ENCODE peak calls at places on chromosomes 3 and 15, in four cellular contexts. X is heart left ventricle, G is K562, I is adrenal gland. U is an unnamed sample.
A peak's percentile ranks its signal among the peaks of the same experiment; 100 is the strongest.

GRCh38 chr15:68354923-68355322 is 77.0 kb downstream of the ITGA11 start:
- DNase-seq in I (no peak), G (no peak), X (no peak), U (no peak)

GRCh38 chr3:184459355-184459754 is 79.5 kb downstream of the CHRD start:
- DNase-seq in I (no peak), X (no peak), G (no peak), U (no peak)

GRCh38 chr15:77907824-77908751 is 169.4 kb downstream of the TBC1D2B start:
- DNase-seq in I (peak; percentile 81), X (no peak), G (peak; percentile 46), U (no peak)

GRCh38 chr15:77584201-77584600 is 48.5 kb downstream of the LINGO1 start:
- DNase-seq in I (no peak), G (peak; percentile 59), X (no peak), U (no peak)

GRCh38 chr3:29484633-29485032 is 203.8 kb downstream of the RBMS3 start:
- DNase-seq in I (no peak), G (no peak), X (no peak), U (no peak)

GRCh38 chr3:36907911-36908646 is 36.8 kb downstream of the TRANK1 start:
- DNase-seq in G (no peak), I (peak; percentile 66), X (peak; percentile 67), U (peak; percentile 50)

GRCh38 chr15:87033056-87033455 is 953.4 kb downstream of the AGBL1 start:
- DNase-seq in X (no peak), G (no peak), I (no peak), U (no peak)

GRCh38 chr15:37891754-37892368 is 42.6 kb upstream of the TMCO5A start:
- DNase-seq in G (peak; percentile 7), I (peak; percentile 31), X (no peak), U (no peak)

GRCh38 chr3:186098740-186099139 is 10.1 kb downstream of the ETV5 start:
- DNase-seq in X (no peak), G (no peak), I (no peak), U (no peak)

GRCh38 chr15:31278544-31279220 is 48.0 kb upstream of the KLF13 start:
- DNase-seq in G (no peak), I (peak; percentile 15), X (no peak), U (no peak)

GRCh38 chr3:83023050-83023449 is 1261.6 kb upstream of the GBE1 start:
- DNase-seq in G (no peak), X (no peak), I (no peak), U (no peak)

GRCh38 chr15:92801774-92802464 is 98.2 kb upstream of the CHD2 start:
- DNase-seq in X (peak; percentile 75), G (peak; percentile 47), I (peak; percentile 61), U (peak; percentile 45)

GRCh38 chr3:27556854-27557253 is 72.7 kb upstream of the SLC4A7 start:
- DNase-seq in X (no peak), G (no peak), I (no peak), U (no peak)

GRCh38 chr3:21524113-21524512 is 226.9 kb downstream of the ZNF385D start:
- DNase-seq in I (no peak), X (no peak), G (no peak), U (no peak)

GRCh38 chr3:123489400-123490004 is 40.6 kb upstream of the ADCY5 start:
- DNase-seq in G (peak; percentile 73), X (peak; percentile 82), I (peak; percentile 83), U (peak; percentile 88)

GRCh38 chr3:52615178-52615577 is 70.5 kb downstream of the PBRM1 start:
- DNase-seq in I (no peak), X (no peak), G (no peak), U (no peak)

GRCh38 chr3:167198949-167199348 is 181.1 kb downstream of the ZBBX start:
- DNase-seq in X (no peak), I (no peak), G (no peak), U (no peak)

GRCh38 chr15:62549345-62549970 is 384.4 kb upstream of the C2CD4B start:
- DNase-seq in G (peak; percentile 45), I (no peak), X (no peak), U (no peak)

DNA sequence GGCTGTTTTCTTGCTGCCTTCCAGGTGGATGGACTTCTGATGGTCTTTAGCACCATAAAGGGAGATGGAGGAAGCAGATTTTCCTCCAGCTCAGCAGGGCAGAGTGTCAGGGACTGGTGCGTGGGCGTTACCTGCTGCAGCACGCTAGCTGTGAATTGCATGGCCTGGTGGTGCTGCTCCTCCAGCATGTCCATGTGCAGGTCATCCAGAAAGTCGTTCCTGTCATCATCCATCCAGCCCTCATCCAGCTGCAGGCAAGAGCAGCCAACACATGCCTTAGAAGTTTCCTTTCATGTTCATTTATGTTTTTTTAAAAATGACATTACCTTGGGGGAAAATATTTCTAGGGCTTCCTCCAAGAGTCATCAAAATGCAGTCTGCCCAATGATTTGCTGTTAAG is 239.2 kb downstream of the PDZRN3 start:
- DNase-seq in G (no peak), I (no peak), X (no peak), U (no peak)
- H3K4me1 ChIP-seq in G (no peaks in the 10 kb centered on the region), I (no peaks in the 10 kb centered on the region), X (no peaks in the 10 kb centered on the region), U (no peaks in the 10 kb centered on the region)

GRCh38 chr3:150408232-150409124 is at the start of gene TSC22D2:
- DNase-seq in I (peak; percentile 92), G (peak; percentile 77), X (peak; percentile 98), U (peak; percentile 90)
- TF ChIP-seq POLR2A in I (peak; percentile 97), G (peak; percentile 96), X (peak; percentile 98), U (peak; percentile 98)

GRCh38 chr3:48445277-48445882 is 1.2 kb upstream of the ATRIP start:
- DNase-seq in I (no peak), X (no peak), G (no peak), U (no peak)
- H3K4me3 ChIP-seq in I (no peak overlapping the region), X (peak overlapping the region; percentile 89), G (peak overlapping the region; percentile 88), U (no peak overlapping the region)

GRCh38 chr3:56322862-56323261 is 145.4 kb downstream of the ERC2 start:
- DNase-seq in I (no peak), G (no peak), X (no peak), U (no peak)
- H3K4me1 ChIP-seq in I (no peaks in the 10 kb centered on the region), G (no peaks in the 10 kb centered on the region), X (peaks cover 13% of the 10 kb centered on the region), U (peaks cover 4% of the 10 kb centered on the region)

DNA sequence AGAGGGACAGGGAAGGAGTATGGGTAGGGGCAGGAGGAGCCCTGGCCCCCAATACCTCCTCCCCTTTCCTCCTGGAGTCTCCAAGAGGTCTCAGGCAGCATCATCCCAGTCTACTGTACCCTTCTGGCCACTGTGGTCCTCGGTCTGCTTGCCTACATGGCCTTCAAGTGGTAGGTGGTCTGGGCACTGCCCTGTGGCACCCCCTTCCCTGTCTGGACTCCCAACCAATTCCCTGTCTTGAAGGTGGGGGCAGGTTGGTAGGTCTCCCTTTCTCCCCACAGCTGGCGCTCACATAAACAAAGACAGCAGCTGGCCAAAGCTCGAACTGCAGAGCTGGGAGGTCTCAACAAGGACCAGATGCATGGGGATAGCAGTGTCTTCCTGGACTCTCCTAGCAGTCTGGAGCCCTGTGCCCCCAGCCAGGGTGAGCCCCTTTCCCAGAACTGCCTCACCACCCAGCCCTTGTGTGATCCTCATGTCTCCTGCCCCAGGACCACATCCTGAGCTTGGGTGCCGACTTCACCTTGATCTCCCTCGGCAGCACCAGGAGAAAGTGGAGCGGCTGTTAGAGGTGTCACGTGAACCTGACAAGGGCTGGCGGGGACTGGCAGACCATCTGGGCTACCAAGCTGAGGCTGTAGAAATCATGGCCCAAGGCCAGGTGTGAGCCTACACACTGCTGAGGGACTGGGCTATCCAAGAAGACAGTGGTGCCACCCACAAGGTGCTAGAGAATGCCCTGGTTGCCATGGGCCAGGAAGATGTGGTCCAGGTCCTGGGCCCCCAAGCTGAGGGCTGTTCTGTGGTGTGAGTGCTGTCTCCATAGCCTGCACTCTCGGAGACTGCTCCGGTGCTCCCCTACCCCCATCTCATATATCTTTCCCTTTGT is 33.1 kb downstream of the NBEAL2 start:
- DNase-seq in X (peak; percentile 61), G (no peak), I (peak; percentile 24), U (no peak)
- TF ChIP-seq POLR2A in X (no peak), G (no peak), I (no peak), U (no peak)

GRCh38 chr15:75649848-75650247 is 2.1 kb downstream of the SNX33 start:
- DNase-seq in I (no peak), X (no peak), G (no peak), U (no peak)
- H3K4me3 ChIP-seq in I (no peak overlapping the region), X (peak overlapping the region; percentile 97), G (peak overlapping the region; percentile 30), U (no peak overlapping the region)

GRCh38 chr3:171489348-171489747 is 29.1 kb upstream of the TNIK start:
- DNase-seq in X (no peak), I (no peak), G (no peak), U (no peak)
- H3K4me1 ChIP-seq in X (no peaks in the 10 kb centered on the region), I (no peaks in the 10 kb centered on the region), G (peaks cover 6% of the 10 kb centered on the region), U (no peaks in the 10 kb centered on the region)

DNA sequence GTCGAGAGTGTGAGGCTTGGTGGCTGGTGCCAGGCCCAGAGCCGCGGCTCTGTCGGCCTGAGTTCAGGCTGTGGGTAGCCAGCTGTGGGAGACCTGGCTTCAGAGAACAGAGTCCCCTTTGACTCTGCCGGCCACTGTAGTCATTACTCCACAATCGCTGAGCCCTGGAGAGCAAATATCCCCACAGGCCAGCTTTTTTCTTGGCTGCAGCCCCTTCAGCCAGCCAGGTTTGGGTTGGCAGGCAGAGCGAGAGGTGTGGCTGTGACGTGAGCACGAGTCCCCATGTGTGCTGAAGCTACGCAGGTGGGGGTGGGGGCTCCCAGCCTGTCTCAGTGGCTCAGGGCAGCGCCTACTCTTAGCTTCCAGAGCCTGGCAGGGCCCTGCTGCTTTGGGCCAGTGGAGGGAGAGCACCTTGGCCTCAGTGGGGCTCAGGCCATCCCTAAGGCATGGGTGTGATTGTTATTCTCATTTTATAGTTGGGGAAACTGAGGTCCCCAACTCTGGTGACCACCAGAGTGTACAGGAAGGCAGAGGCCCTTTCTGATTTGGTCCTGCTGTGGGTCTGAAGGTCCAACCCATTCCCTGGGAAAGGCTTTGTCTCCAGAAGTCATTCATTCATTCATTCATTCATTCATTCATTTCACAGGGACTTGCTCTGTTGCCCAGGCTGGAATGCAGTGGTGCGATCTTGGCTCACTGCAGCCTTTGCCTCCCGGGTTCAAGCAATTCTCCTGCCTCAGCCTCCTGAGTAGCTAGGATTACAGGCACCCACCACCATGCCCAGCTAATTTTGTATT is 45.7 kb upstream of the LCTL start:
- DNase-seq in X (no peak), I (no peak), G (no peak), U (no peak)
- TF ChIP-seq POLR2A in X (no peak), I (no peak), G (no peak), U (no peak)

DNA sequence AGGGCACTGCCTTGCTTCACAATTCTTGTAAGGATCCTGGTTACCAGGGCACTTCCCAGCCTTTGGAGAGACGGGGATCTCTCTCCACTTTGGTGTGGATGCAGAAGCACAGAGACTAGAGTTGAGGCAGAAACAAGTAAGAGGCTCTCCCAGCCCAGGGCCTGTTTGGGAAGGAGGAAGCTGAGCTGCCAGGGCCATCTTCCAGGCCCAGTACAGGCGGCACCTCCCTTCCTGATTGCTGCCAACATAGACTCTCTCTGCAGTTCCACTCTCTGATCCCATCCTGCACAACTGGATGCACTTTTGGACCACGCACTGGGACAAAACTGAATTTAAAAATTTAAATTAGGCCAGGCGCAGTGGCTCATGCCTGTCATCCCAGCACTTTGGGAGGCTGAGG is 16.1 kb upstream of the NRROS start:
- DNase-seq in G (no peak), X (no peak), I (no peak), U (no peak)
- H3K4me3 ChIP-seq in G (no peak overlapping the region), X (no peak overlapping the region), I (no peak overlapping the region), U (no peak overlapping the region)